ENCODE peak calls at places on chromosomes 5 and 9, in nine cellular contexts. One of them, this sample, is unnamed.

GRCh38 chr5:73188764-73189521 is 15.9 kb downstream of the TMEM174 start:
- DNase-seq in GM23248: peak
- DNase-seq in neural progenitor cell: no peak
- DNase-seq in hepatocyte: no peak
- DNase-seq in OCI-LY7: no peak
- DNase-seq in MM.1S: no peak
- DNase-seq in HCT116: peak
- DNase-seq in SK-N-SH: no peak
- DNase-seq in PC-3: no peak
- DNase-seq in this sample: peak

GRCh38 chr9:136900988-136901515 is 14.7 kb downstream of the TRAF2 start:
- DNase-seq in MM.1S: no peak
- DNase-seq in PC-3: no peak
- DNase-seq in SK-N-SH: no peak
- DNase-seq in neural progenitor cell: no peak
- DNase-seq in OCI-LY7: no peak
- DNase-seq in HCT116: no peak
- DNase-seq in GM23248: no peak
- DNase-seq in hepatocyte: no peak
- DNase-seq in this sample: no peak

GRCh38 chr5:154368041-154368800 is 77.6 kb upstream of the SAP30L start:
- DNase-seq in OCI-LY7: no peak
- DNase-seq in SK-N-SH: peak
- DNase-seq in neural progenitor cell: peak
- DNase-seq in HCT116: peak
- DNase-seq in MM.1S: no peak
- DNase-seq in PC-3: peak
- DNase-seq in GM23248: peak
- DNase-seq in hepatocyte: peak
- DNase-seq in this sample: peak

GRCh38 chr5:156147251-156147947 is 179.6 kb upstream of the SGCD start:
- DNase-seq in SK-N-SH: no peak
- DNase-seq in neural progenitor cell: no peak
- DNase-seq in OCI-LY7: no peak
- DNase-seq in hepatocyte: peak
- DNase-seq in MM.1S: no peak
- DNase-seq in PC-3: no peak
- DNase-seq in HCT116: no peak
- DNase-seq in GM23248: peak
- DNase-seq in this sample: no peak

GRCh38 chr9:14961372-14962068 is 51.3 kb upstream of the FREM1 start:
- DNase-seq in SK-N-SH: no peak
- DNase-seq in HCT116: no peak
- DNase-seq in OCI-LY7: no peak
- DNase-seq in hepatocyte: peak
- DNase-seq in GM23248: no peak
- DNase-seq in PC-3: peak
- DNase-seq in neural progenitor cell: no peak
- DNase-seq in MM.1S: no peak
- DNase-seq in this sample: peak

GRCh38 chr9:82805027-82805426 is 257.9 kb downstream of the RASEF start:
- DNase-seq in GM23248: no peak
- DNase-seq in MM.1S: no peak
- DNase-seq in neural progenitor cell: no peak
- DNase-seq in HCT116: no peak
- DNase-seq in SK-N-SH: no peak
- DNase-seq in PC-3: no peak
- DNase-seq in hepatocyte: no peak
- DNase-seq in OCI-LY7: no peak
- DNase-seq in this sample: peak

GRCh38 chr5:7837401-7837800 is 13.5 kb downstream of the CFAP90 start:
- DNase-seq in OCI-LY7: no peak
- DNase-seq in neural progenitor cell: no peak
- DNase-seq in HCT116: no peak
- DNase-seq in PC-3: no peak
- DNase-seq in SK-N-SH: no peak
- DNase-seq in GM23248: no peak
- DNase-seq in MM.1S: no peak
- DNase-seq in hepatocyte: no peak
- DNase-seq in this sample: no peak

GRCh38 chr9:75422939-75423522 is 334.7 kb downstream of the OSTF1 start:
- DNase-seq in MM.1S: peak
- DNase-seq in OCI-LY7: no peak
- DNase-seq in hepatocyte: no peak
- DNase-seq in PC-3: no peak
- DNase-seq in GM23248: no peak
- DNase-seq in HCT116: no peak
- DNase-seq in SK-N-SH: no peak
- DNase-seq in neural progenitor cell: no peak
- DNase-seq in this sample: no peak

GRCh38 chr5:132770476-132771159 is 6.4 kb downstream of the SEPTIN8 start:
- DNase-seq in HCT116: no peak
- DNase-seq in PC-3: no peak
- DNase-seq in GM23248: peak
- DNase-seq in OCI-LY7: no peak
- DNase-seq in neural progenitor cell: peak
- DNase-seq in SK-N-SH: no peak
- DNase-seq in MM.1S: no peak
- DNase-seq in hepatocyte: no peak
- DNase-seq in this sample: no peak

GRCh38 chr9:18829858-18830257 is 203.2 kb downstream of the SAXO1 start:
- DNase-seq in SK-N-SH: no peak
- DNase-seq in OCI-LY7: no peak
- DNase-seq in MM.1S: no peak
- DNase-seq in PC-3: no peak
- DNase-seq in neural progenitor cell: no peak
- DNase-seq in GM23248: peak
- DNase-seq in HCT116: no peak
- DNase-seq in hepatocyte: no peak
- DNase-seq in this sample: no peak

GRCh38 chr9:132474253-132474652 is 64.2 kb downstream of the CFAP77 start:
- DNase-seq in MM.1S: no peak
- DNase-seq in GM23248: no peak
- DNase-seq in PC-3: no peak
- DNase-seq in SK-N-SH: no peak
- DNase-seq in OCI-LY7: no peak
- DNase-seq in HCT116: no peak
- DNase-seq in neural progenitor cell: peak
- DNase-seq in hepatocyte: no peak
- DNase-seq in this sample: peak

GRCh38 chr5:115309751-115310370 is 13.4 kb upstream of the CCDC112 start:
- DNase-seq in hepatocyte: peak
- DNase-seq in PC-3: peak
- DNase-seq in GM23248: peak
- DNase-seq in SK-N-SH: no peak
- DNase-seq in HCT116: peak
- DNase-seq in MM.1S: peak
- DNase-seq in neural progenitor cell: peak
- DNase-seq in OCI-LY7: peak
- DNase-seq in this sample: peak

GRCh38 chr5:89044665-89045200 is 161.7 kb upstream of the MEF2C start:
- DNase-seq in MM.1S: no peak
- DNase-seq in SK-N-SH: no peak
- DNase-seq in HCT116: no peak
- DNase-seq in hepatocyte: no peak
- DNase-seq in OCI-LY7: no peak
- DNase-seq in neural progenitor cell: no peak
- DNase-seq in PC-3: no peak
- DNase-seq in GM23248: no peak
- DNase-seq in this sample: no peak

GRCh38 chr5:53558966-53559365 is 1.5 kb upstream of the NDUFS4 start:
- DNase-seq in MM.1S: no peak
- DNase-seq in hepatocyte: no peak
- DNase-seq in PC-3: no peak
- DNase-seq in HCT116: no peak
- DNase-seq in SK-N-SH: no peak
- DNase-seq in neural progenitor cell: no peak
- DNase-seq in GM23248: no peak
- DNase-seq in OCI-LY7: no peak
- DNase-seq in this sample: no peak

GRCh38 chr5:51382759-51383493 is at the start of gene ISL1:
- DNase-seq in OCI-LY7: no peak
- DNase-seq in SK-N-SH: peak
- DNase-seq in hepatocyte: peak
- DNase-seq in GM23248: peak
- DNase-seq in PC-3: peak
- DNase-seq in HCT116: peak
- DNase-seq in MM.1S: no peak
- DNase-seq in neural progenitor cell: peak
- DNase-seq in this sample: peak

GRCh38 chr9:136095495-136096058 is 488 bp upstream of the NACC2 start:
- DNase-seq in OCI-LY7: no peak
- DNase-seq in PC-3: peak
- DNase-seq in neural progenitor cell: peak
- DNase-seq in HCT116: no peak
- DNase-seq in MM.1S: no peak
- DNase-seq in hepatocyte: peak
- DNase-seq in SK-N-SH: peak
- DNase-seq in GM23248: peak
- DNase-seq in this sample: no peak

GRCh38 chr5:11619339-11620028 is 284.8 kb downstream of the CTNND2 start:
- DNase-seq in OCI-LY7: peak
- DNase-seq in PC-3: peak
- DNase-seq in SK-N-SH: no peak
- DNase-seq in hepatocyte: peak
- DNase-seq in MM.1S: no peak
- DNase-seq in HCT116: no peak
- DNase-seq in GM23248: peak
- DNase-seq in neural progenitor cell: peak
- DNase-seq in this sample: peak

GRCh38 chr5:74206571-74207550 is 433.7 kb downstream of the ENC1 start:
- DNase-seq in neural progenitor cell: peak
- DNase-seq in hepatocyte: peak
- DNase-seq in OCI-LY7: no peak
- DNase-seq in SK-N-SH: peak
- DNase-seq in HCT116: no peak
- DNase-seq in PC-3: peak
- DNase-seq in MM.1S: no peak
- DNase-seq in GM23248: peak
- DNase-seq in this sample: peak

GRCh38 chr5:37668524-37669047 is 171.3 kb downstream of the GDNF start:
- DNase-seq in HCT116: peak
- DNase-seq in PC-3: peak
- DNase-seq in neural progenitor cell: no peak
- DNase-seq in MM.1S: no peak
- DNase-seq in GM23248: peak
- DNase-seq in SK-N-SH: no peak
- DNase-seq in hepatocyte: peak
- DNase-seq in OCI-LY7: no peak
- DNase-seq in this sample: peak
- H3K4me2 ChIP-seq in HCT116: peak
- H3K4me2 ChIP-seq in PC-3: peak
- H3K4me2 ChIP-seq in neural progenitor cell: no peak
- H3K4me2 ChIP-seq in MM.1S: no peak
- H3K4me2 ChIP-seq in GM23248: peak
- H3K4me2 ChIP-seq in SK-N-SH: peak
- H3K4me2 ChIP-seq in hepatocyte: peak
- H3K4me2 ChIP-seq in OCI-LY7: no peak
- H3K4me2 ChIP-seq in this sample: no peak

GRCh38 chr9:2494571-2494970 is 127.0 kb upstream of the VLDLR start:
- DNase-seq in PC-3: peak
- DNase-seq in SK-N-SH: no peak
- DNase-seq in hepatocyte: peak
- DNase-seq in GM23248: peak
- DNase-seq in MM.1S: no peak
- DNase-seq in OCI-LY7: no peak
- DNase-seq in HCT116: no peak
- DNase-seq in neural progenitor cell: no peak
- DNase-seq in this sample: peak
- TF ChIP-seq EZH2phosphoT487 in PC-3: no peak
- TF ChIP-seq EZH2phosphoT487 in SK-N-SH: no peak
- TF ChIP-seq EZH2phosphoT487 in hepatocyte: no peak
- TF ChIP-seq EZH2phosphoT487 in GM23248: no peak
- TF ChIP-seq EZH2phosphoT487 in MM.1S: no peak
- TF ChIP-seq EZH2phosphoT487 in OCI-LY7: no peak
- TF ChIP-seq EZH2phosphoT487 in HCT116: no peak
- TF ChIP-seq EZH2phosphoT487 in neural progenitor cell: no peak
- TF ChIP-seq EZH2phosphoT487 in this sample: no peak

DNA sequence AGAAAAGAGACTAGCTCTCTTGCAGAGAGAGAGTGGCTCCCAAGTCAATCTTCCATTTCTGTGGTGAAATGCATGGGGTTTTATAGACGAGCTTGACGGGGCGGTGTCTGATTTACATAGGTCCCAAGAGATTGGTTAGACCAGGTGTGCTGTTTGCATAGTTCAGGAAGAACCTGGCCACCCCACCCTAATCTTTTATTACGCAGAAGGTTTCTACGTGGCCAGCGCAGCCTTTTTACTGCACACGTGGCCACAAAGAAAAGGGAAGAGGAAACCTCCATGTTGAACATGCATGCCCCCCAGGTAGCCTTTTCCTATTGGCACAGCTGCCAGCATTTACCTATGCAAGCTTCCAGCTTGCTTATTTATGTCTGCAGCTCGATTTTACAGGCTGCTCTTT is 92.1 kb downstream of the CAVIN4 start:
- DNase-seq in MM.1S: no peak
- DNase-seq in hepatocyte: no peak
- DNase-seq in HCT116: no peak
- DNase-seq in SK-N-SH: no peak
- DNase-seq in neural progenitor cell: no peak
- DNase-seq in OCI-LY7: no peak
- DNase-seq in GM23248: no peak
- DNase-seq in PC-3: no peak
- DNase-seq in this sample: peak
- H3K4me2 ChIP-seq in MM.1S: no peak
- H3K4me2 ChIP-seq in hepatocyte: no peak
- H3K4me2 ChIP-seq in HCT116: no peak
- H3K4me2 ChIP-seq in SK-N-SH: no peak
- H3K4me2 ChIP-seq in neural progenitor cell: no peak
- H3K4me2 ChIP-seq in OCI-LY7: no peak
- H3K4me2 ChIP-seq in GM23248: no peak
- H3K4me2 ChIP-seq in PC-3: no peak
- H3K4me2 ChIP-seq in this sample: peak

GRCh38 chr9:105171076-105171475 is 73.4 kb upstream of the SLC44A1 start:
- DNase-seq in PC-3: no peak
- DNase-seq in hepatocyte: no peak
- DNase-seq in neural progenitor cell: no peak
- DNase-seq in SK-N-SH: no peak
- DNase-seq in HCT116: no peak
- DNase-seq in GM23248: no peak
- DNase-seq in MM.1S: no peak
- DNase-seq in OCI-LY7: no peak
- DNase-seq in this sample: no peak
- TF ChIP-seq EZH2phosphoT487 in PC-3: no peak
- TF ChIP-seq EZH2phosphoT487 in hepatocyte: no peak
- TF ChIP-seq EZH2phosphoT487 in neural progenitor cell: no peak
- TF ChIP-seq EZH2phosphoT487 in SK-N-SH: no peak
- TF ChIP-seq EZH2phosphoT487 in HCT116: no peak
- TF ChIP-seq EZH2phosphoT487 in GM23248: no peak
- TF ChIP-seq EZH2phosphoT487 in MM.1S: no peak
- TF ChIP-seq EZH2phosphoT487 in OCI-LY7: no peak
- TF ChIP-seq EZH2phosphoT487 in this sample: no peak